ENCODE peak calls at places on chromosomes 11 and 22, in six cellular contexts. X is HCT116, D is endodermal cell, R is heart right ventricle, P is pancreas, M is fibroblast of lung. I is an unnamed sample. For H3K9me3, the result is how much of the 10 kb centered on the place peaks cover.

GRCh38 chr11:70430122-70430521 is 31.8 kb downstream of the CTTN start:
- DNase-seq in M (no peak), X (no peak), P (no peak), R (no peak), D (no peak), I (no peak)

GRCh38 chr22:44693756-44694155 is 8.2 kb upstream of the PRR5 start:
- DNase-seq in D (no peak), X (no peak), P (no peak), M (no peak), R (no peak), I (no peak)

GRCh38 chr11:454801-455565 is 4.9 kb downstream of the PTDSS2 start:
- DNase-seq in P (no peak), X (no peak), R (no peak), M (no peak), D (no peak), I (no peak)

GRCh38 chr22:26837784-26838520 is 180.6 kb downstream of the MIAT start:
- DNase-seq in X (no peak), D (peak), R (no peak), P (no peak), M (no peak), I (no peak)

GRCh38 chr11:65741185-65741584 is 20.6 kb upstream of the RNASEH2C start:
- DNase-seq in D (no peak), M (no peak), P (no peak), X (no peak), R (no peak), I (no peak)

GRCh38 chr22:24355574-24355973 is 71.8 kb upstream of the ADORA2A start:
- DNase-seq in X (no peak), M (no peak), D (no peak), P (no peak), R (no peak), I (no peak)

GRCh38 chr11:125448136-125448535 is 47.9 kb downstream of the FEZ1 start:
- DNase-seq in R (no peak), M (peak), X (peak), P (no peak), D (peak), I (no peak)

GRCh38 chr11:128448981-128449713 is 138.2 kb downstream of the ETS1 start:
- DNase-seq in X (no peak), R (no peak), M (peak), D (no peak), P (no peak), I (no peak)

GRCh38 chr22:30309981-30310672 is 16.6 kb downstream of the TBC1D10A start:
- DNase-seq in M (peak), P (no peak), D (no peak), R (no peak), X (no peak), I (no peak)

GRCh38 chr11:45021001-45021400 is 70.3 kb upstream of the TP53I11 start:
- DNase-seq in R (no peak), P (no peak), X (no peak), D (peak), M (no peak), I (no peak)

GRCh38 chr11:29482510-29482909 is 534.3 kb downstream of the KCNA4 start:
- DNase-seq in P (no peak), D (no peak), X (no peak), R (no peak), M (no peak), I (no peak)

GRCh38 chr11:114315749-114316368 is 19.7 kb downstream of the NNMT start:
- DNase-seq in M (no peak), D (peak), X (no peak), P (no peak), R (no peak), I (no peak)

GRCh38 chr11:125442946-125443345 is 53.1 kb downstream of the FEZ1 start:
- DNase-seq in X (no peak), R (no peak), M (no peak), D (no peak), P (no peak), I (no peak)

GRCh38 chr11:129190087-129190486 is 2.0 kb downstream of the ARHGAP32 start:
- DNase-seq in R (no peak), D (no peak), X (no peak), P (no peak), M (no peak), I (no peak)

GRCh38 chr22:46122511-46122971 is 27.8 kb upstream of the PPARA start:
- DNase-seq in R (peak), D (peak), M (no peak), X (peak), P (peak), I (peak)

GRCh38 chr11:99988105-99988907 is 698.8 kb upstream of the ARHGAP42 start:
- DNase-seq in R (no peak), D (no peak), X (no peak), P (no peak), M (no peak), I (no peak)

GRCh38 chr11:77454867-77455655 is 18.8 kb downstream of the PAK1 start:
- DNase-seq in X (no peak), P (no peak), D (no peak), M (no peak), R (no peak), I (no peak)

GRCh38 chr11:126703661-126704060 is 296.9 kb downstream of the KIRREL3 start:
- DNase-seq in P (no peak), R (no peak), X (no peak), D (no peak), M (peak), I (no peak)

GRCh38 chr11:16749666-16750065 is 11.2 kb downstream of the C11orf58 start:
- DNase-seq in X (no peak), R (no peak), D (no peak), P (no peak), M (no peak), I (no peak)

GRCh38 chr11:61102667-61103491 is 590 bp downstream of the CD5 start:
- DNase-seq in M (no peak), P (no peak), R (no peak), X (no peak), D (no peak), I (no peak)

GRCh38 chr11:58958500-58958899 is 19.2 kb downstream of the GLYATL1 start:
- DNase-seq in R (no peak), P (no peak), X (peak), D (peak), M (no peak), I (no peak)

GRCh38 chr11:62546244-62546936 is at the start of gene AHNAK:
- DNase-seq in D (peak), M (peak), X (no peak), R (peak), P (peak), I (peak)

GRCh38 chr11:69574383-69575255 is 66.3 kb upstream of the CCND1 start:
- DNase-seq in D (no peak), R (no peak), X (no peak), M (no peak), P (no peak), I (no peak)

GRCh38 chr22:33796494-33796893 is 123.8 kb downstream of the LARGE1 start:
- DNase-seq in M (no peak), P (no peak), D (no peak), R (no peak), X (no peak), I (no peak)

GRCh38 chr22:19455585-19456370 is 8.3 kb upstream of the C22orf39 start:
- DNase-seq in D (no peak), P (no peak), R (no peak), X (no peak), M (no peak), I (no peak)

GRCh38 chr11:64538501-64538951 is 52.5 kb upstream of the SLC22A12 start:
- DNase-seq in M (no peak), P (no peak), R (no peak), X (no peak), D (no peak), I (no peak)

GRCh38 chr11:86559311-86559945 is 113.0 kb downstream of the ME3 start:
- DNase-seq in X (no peak), M (peak), D (no peak), P (no peak), R (peak), I (no peak)

GRCh38 chr22:25085930-25086901 is 113.4 kb upstream of the CRYBB3 start:
- DNase-seq in P (no peak), D (no peak), X (no peak), M (peak), R (peak), I (no peak)

GRCh38 chr11:33264926-33265325 is 7.7 kb downstream of the HIPK3 start:
- DNase-seq in P (no peak), D (no peak), R (no peak), M (no peak), X (no peak), I (no peak)

GRCh38 chr22:50167689-50168489 is 2.6 kb upstream of the PANX2 start:
- DNase-seq in M (no peak), P (no peak), X (no peak), D (no peak), R (no peak), I (no peak)

GRCh38 chr11:116605543-116605942 is 167.2 kb downstream of the BUD13 start:
- DNase-seq in P (no peak), D (peak), X (peak), M (peak), R (no peak), I (no peak)

GRCh38 chr22:32389685-32390084 is 22.4 kb downstream of the RTCB start:
- DNase-seq in M (no peak), P (no peak), D (peak), X (no peak), R (no peak), I (no peak)

GRCh38 chr11:75561426-75562047 is 516 bp upstream of the SERPINH1 start:
- DNase-seq in M (no peak), R (no peak), X (no peak), D (no peak), P (no peak), I (no peak)

GRCh38 chr11:131195801-131196517 is 174.5 kb upstream of the NTM start:
- DNase-seq in P (no peak), X (no peak), R (peak), D (no peak), M (peak), I (no peak)

GRCh38 chr22:20466659-20467379 is 28.8 kb downstream of the KLHL22 start:
- DNase-seq in M (no peak), D (no peak), R (no peak), X (no peak), P (no peak), I (no peak)

GRCh38 chr11:79626135-79626748 is 185.4 kb upstream of the TENM4 start:
- DNase-seq in X (no peak), M (peak), R (no peak), P (no peak), D (no peak), I (no peak)

GRCh38 chr11:34632105-34632780 is 11.3 kb downstream of the EHF start:
- DNase-seq in M (no peak), P (no peak), D (peak), X (no peak), R (no peak), I (no peak)

GRCh38 chr22:44436656-44437492 is 61.2 kb downstream of the RTL6 start:
- DNase-seq in M (no peak), R (no peak), P (no peak), X (no peak), D (peak), I (no peak)

GRCh38 chr11:8699903-8700302 is 17.3 kb downstream of the RPL27A start:
- DNase-seq in D (peak), M (peak), P (no peak), X (no peak), R (peak), I (no peak)

GRCh38 chr22:48428556-48429371 is 1398.9 kb downstream of the BRD1 start:
- DNase-seq in D (peak), P (no peak), M (peak), R (no peak), X (no peak), I (no peak)
- H3K9me3 ChIP-seq in D (under half), P (under half), M (under half), R (under half), X (under half), I (under half)

GRCh38 chr22:38213319-38214247 is 11.8 kb downstream of the MAFF start:
- DNase-seq in R (no peak), D (no peak), M (no peak), X (no peak), P (no peak), I (no peak)
- H3K4me3 ChIP-seq in R (peak), D (no peak), M (no peak), X (no peak), P (no peak), I (peak)

GRCh38 chr11:25776238-25776637 is 555.7 kb upstream of the ANO3 start:
- DNase-seq in M (no peak), X (no peak), D (no peak), P (no peak), R (no peak), I (no peak)

GRCh38 chr11:25775608-25776007 is 556.3 kb upstream of the ANO3 start:
- DNase-seq in R (no peak), X (no peak), D (no peak), M (no peak), P (no peak), I (no peak)

GRCh38 chr11:25766332-25767015 is 565.5 kb upstream of the ANO3 start:
- DNase-seq in M (no peak), X (no peak), R (no peak), D (no peak), P (no peak), I (no peak)

GRCh38 chr11:25769287-25769686 is 562.6 kb upstream of the ANO3 start:
- DNase-seq in X (no peak), P (no peak), M (peak), R (no peak), D (no peak), I (no peak)

DNA sequence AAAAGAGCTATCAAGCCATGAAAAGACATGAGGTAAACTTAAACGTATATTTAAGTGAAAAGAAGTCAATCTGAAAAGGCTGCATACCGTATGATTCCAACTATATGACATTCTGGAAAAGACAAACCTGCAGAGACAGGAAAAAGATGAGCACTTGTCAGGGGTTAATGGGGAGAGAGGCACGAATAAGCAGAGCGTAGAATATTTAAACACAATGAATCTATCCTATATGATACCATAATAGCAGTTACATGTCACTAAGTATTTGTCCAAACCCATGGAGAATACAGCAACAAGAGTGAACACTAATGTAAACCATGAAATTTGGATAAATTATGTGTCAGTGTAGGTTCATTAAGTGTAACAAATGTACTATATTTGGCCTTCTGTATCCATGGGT is 560.3 kb upstream of the ANO3 start:
- DNase-seq in X (no peak), M (no peak), P (no peak), R (no peak), D (no peak), I (no peak)
- H3K9me3 ChIP-seq in X (under half), M (under half), P (under half), R (under half), D (under half), I (under half)

DNA sequence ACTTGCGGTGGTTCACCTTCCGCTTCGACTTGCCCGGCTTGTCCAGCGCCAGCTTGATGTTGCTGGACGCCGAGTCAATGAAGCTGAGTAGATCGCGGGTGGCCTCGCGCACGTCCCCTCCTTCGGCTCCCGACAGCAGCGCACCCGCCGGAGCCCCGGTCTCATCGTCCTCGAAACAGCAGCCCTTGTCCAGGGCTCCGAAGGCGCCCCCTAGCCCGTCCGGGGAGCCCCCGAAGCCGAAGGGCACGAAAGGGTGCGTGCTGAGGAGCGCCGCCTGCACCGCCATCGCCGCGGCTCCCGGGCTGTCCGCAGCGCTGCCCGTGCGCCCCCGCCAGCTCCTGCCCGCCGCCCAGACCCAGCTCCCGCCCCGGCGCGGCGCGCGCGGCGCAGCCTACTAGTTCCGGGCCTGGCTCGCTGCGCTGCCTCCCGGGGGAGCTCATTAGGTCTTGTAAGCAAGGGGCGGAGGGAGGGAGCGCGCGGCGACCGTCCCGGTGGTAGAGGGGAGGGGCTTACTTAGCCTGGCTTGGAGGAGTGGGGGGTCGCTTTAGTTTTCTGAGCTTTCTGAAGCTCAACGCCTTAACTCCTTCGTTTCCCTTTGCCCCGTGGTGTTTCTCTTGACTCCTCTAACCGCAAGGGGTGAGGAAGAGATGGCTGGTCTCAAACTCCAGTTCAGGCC is at the start of gene FAM181B:
- DNase-seq in R (peak), M (peak), P (peak), X (no peak), D (peak), I (no peak)
- H3K4me3 ChIP-seq in R (peak), M (peak), P (peak), X (no peak), D (peak), I (peak)

GRCh38 chr11:94217705-94218104 is 86.7 kb upstream of the IZUMO1R start:
- DNase-seq in X (no peak), P (no peak), D (no peak), M (no peak), R (no peak), I (no peak)
- H3K9me3 ChIP-seq in X (under half), P (under half), D (under half), M (under half), R (under half), I (under half)

GRCh38 chr11:46348566-46348981 is 1.3 kb downstream of the DGKZ start:
- DNase-seq in P (no peak), X (no peak), M (no peak), R (no peak), D (no peak), I (no peak)
- H3K4me3 ChIP-seq in P (peak), X (peak), M (peak), R (peak), D (peak), I (peak)

GRCh38 chr11:2647953-2648352 is 51.8 kb downstream of the KCNQ1OT1 start:
- DNase-seq in M (no peak), X (no peak), P (no peak), D (no peak), R (no peak), I (no peak)

GRCh38 chr11:2644844-2645778 is 54.7 kb downstream of the KCNQ1OT1 start:
- DNase-seq in M (no peak), D (no peak), P (no peak), X (no peak), R (no peak), I (no peak)

GRCh38 chr11:2643746-2644145 is 56.0 kb downstream of the KCNQ1OT1 start:
- DNase-seq in P (no peak), D (no peak), X (no peak), R (no peak), M (no peak), I (no peak)

GRCh38 chr11:2647167-2647566 is 52.6 kb downstream of the KCNQ1OT1 start:
- DNase-seq in D (no peak), P (no peak), M (no peak), X (no peak), R (no peak), I (no peak)

DNA sequence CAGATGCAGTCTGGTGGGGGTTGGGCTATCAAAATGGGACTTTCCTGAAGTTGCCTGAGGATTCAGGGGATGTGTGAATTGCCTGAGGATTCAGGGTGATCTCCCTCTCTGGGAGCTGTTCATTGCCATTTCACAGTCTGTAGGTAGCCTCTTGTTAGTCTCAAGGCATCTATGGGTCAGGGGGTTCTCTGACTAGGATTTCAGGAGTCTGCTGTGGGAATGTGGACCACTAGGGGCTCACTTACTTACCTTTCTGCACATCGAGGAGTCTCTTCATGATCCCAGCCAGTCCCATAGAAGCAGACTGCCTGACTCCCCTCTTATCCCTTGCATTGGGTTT is 54.0 kb downstream of the KCNQ1OT1 start:
- DNase-seq in R (no peak), D (no peak), X (no peak), P (no peak), M (no peak), I (no peak)
- H3K9me3 ChIP-seq in R (half or more), D (half or more), X (under half), P (under half), M (under half), I (under half)

GRCh38 chr11:118606157-118606843 is 1.1 kb upstream of the PHLDB1 start:
- DNase-seq in X (no peak), P (peak), M (no peak), R (peak), D (peak), I (no peak)
- H3K4me3 ChIP-seq in X (no peak), P (peak), M (peak), R (peak), D (no peak), I (no peak)

I was measured in effector memory CD4-positive, alpha-beta T cell.